ENCODE peak calls at places on chromosome 1, in six cellular contexts. One of them, this sample, is unnamed.

GRCh38 chr1:2468041-2468472 is 8.0 kb upstream of the PLCH2 start:
- DNase-seq in activated naive CD4-positive, alpha-beta T cell: no peak
- DNase-seq in colonic mucosa: no peak
- DNase-seq in activated T-helper 1 cell treated with anti-CD3 and anti-CD28 coated beads, Interleukin-12 subunit alpha, Interleukin-12 subunit beta, Interleukin-2, Interleukin-4 antibody, amounts not matched to agents 30 ng/mL and 10 ng/mL and 1 ng/mL, durations not matched to agents 14 hours and 24 hours and 36 hours: peak
- DNase-seq in stimulated activated CD4-positive, alpha-beta T cell treated with anti-CD3 and anti-CD28 coated beads, TNF-alpha, amount 100 ng/mL, for 4 hours: no peak
- DNase-seq in Right ventricle myocardium superior: no peak
- DNase-seq in this sample: peak

GRCh38 chr1:205056188-205056611 is 13.2 kb downstream of the CNTN2 start:
- DNase-seq in colonic mucosa: no peak
- DNase-seq in activated naive CD4-positive, alpha-beta T cell: no peak
- DNase-seq in Right ventricle myocardium superior: no peak
- DNase-seq in activated T-helper 1 cell treated with anti-CD3 and anti-CD28 coated beads, Interleukin-12 subunit alpha, Interleukin-12 subunit beta, Interleukin-2, Interleukin-4 antibody, amounts not matched to agents 30 ng/mL and 10 ng/mL and 1 ng/mL, durations not matched to agents 14 hours and 24 hours and 36 hours: no peak
- DNase-seq in stimulated activated CD4-positive, alpha-beta T cell treated with anti-CD3 and anti-CD28 coated beads, TNF-alpha, amount 100 ng/mL, for 4 hours: no peak
- DNase-seq in this sample: no peak

GRCh38 chr1:84780000-84780716 is 89.9 kb upstream of the SSX2IP start:
- DNase-seq in activated naive CD4-positive, alpha-beta T cell: no peak
- DNase-seq in Right ventricle myocardium superior: no peak
- DNase-seq in activated T-helper 1 cell treated with anti-CD3 and anti-CD28 coated beads, Interleukin-12 subunit alpha, Interleukin-12 subunit beta, Interleukin-2, Interleukin-4 antibody, amounts not matched to agents 30 ng/mL and 10 ng/mL and 1 ng/mL, durations not matched to agents 14 hours and 24 hours and 36 hours: peak
- DNase-seq in stimulated activated CD4-positive, alpha-beta T cell treated with anti-CD3 and anti-CD28 coated beads, TNF-alpha, amount 100 ng/mL, for 4 hours: no peak
- DNase-seq in colonic mucosa: no peak
- DNase-seq in this sample: no peak

GRCh38 chr1:8540971-8541370 is 223.1 kb downstream of the SLC45A1 start:
- DNase-seq in activated naive CD4-positive, alpha-beta T cell: no peak
- DNase-seq in stimulated activated CD4-positive, alpha-beta T cell treated with anti-CD3 and anti-CD28 coated beads, TNF-alpha, amount 100 ng/mL, for 4 hours: no peak
- DNase-seq in Right ventricle myocardium superior: no peak
- DNase-seq in activated T-helper 1 cell treated with anti-CD3 and anti-CD28 coated beads, Interleukin-12 subunit alpha, Interleukin-12 subunit beta, Interleukin-2, Interleukin-4 antibody, amounts not matched to agents 30 ng/mL and 10 ng/mL and 1 ng/mL, durations not matched to agents 14 hours and 24 hours and 36 hours: no peak
- DNase-seq in colonic mucosa: no peak
- DNase-seq in this sample: no peak

GRCh38 chr1:201350884-201351283 is 26.6 kb downstream of the TNNT2 start:
- DNase-seq in activated T-helper 1 cell treated with anti-CD3 and anti-CD28 coated beads, Interleukin-12 subunit alpha, Interleukin-12 subunit beta, Interleukin-2, Interleukin-4 antibody, amounts not matched to agents 30 ng/mL and 10 ng/mL and 1 ng/mL, durations not matched to agents 14 hours and 24 hours and 36 hours: no peak
- DNase-seq in Right ventricle myocardium superior: no peak
- DNase-seq in colonic mucosa: no peak
- DNase-seq in stimulated activated CD4-positive, alpha-beta T cell treated with anti-CD3 and anti-CD28 coated beads, TNF-alpha, amount 100 ng/mL, for 4 hours: no peak
- DNase-seq in activated naive CD4-positive, alpha-beta T cell: no peak
- DNase-seq in this sample: no peak

GRCh38 chr1:72283204-72284083 is 1.1 kb upstream of the NEGR1 start:
- DNase-seq in activated naive CD4-positive, alpha-beta T cell: no peak
- DNase-seq in Right ventricle myocardium superior: peak
- DNase-seq in activated T-helper 1 cell treated with anti-CD3 and anti-CD28 coated beads, Interleukin-12 subunit alpha, Interleukin-12 subunit beta, Interleukin-2, Interleukin-4 antibody, amounts not matched to agents 30 ng/mL and 10 ng/mL and 1 ng/mL, durations not matched to agents 14 hours and 24 hours and 36 hours: no peak
- DNase-seq in colonic mucosa: peak
- DNase-seq in stimulated activated CD4-positive, alpha-beta T cell treated with anti-CD3 and anti-CD28 coated beads, TNF-alpha, amount 100 ng/mL, for 4 hours: no peak
- DNase-seq in this sample: no peak

GRCh38 chr1:208803371-208803811 is 559.2 kb upstream of the PLXNA2 start:
- DNase-seq in Right ventricle myocardium superior: no peak
- DNase-seq in colonic mucosa: no peak
- DNase-seq in stimulated activated CD4-positive, alpha-beta T cell treated with anti-CD3 and anti-CD28 coated beads, TNF-alpha, amount 100 ng/mL, for 4 hours: no peak
- DNase-seq in activated T-helper 1 cell treated with anti-CD3 and anti-CD28 coated beads, Interleukin-12 subunit alpha, Interleukin-12 subunit beta, Interleukin-2, Interleukin-4 antibody, amounts not matched to agents 30 ng/mL and 10 ng/mL and 1 ng/mL, durations not matched to agents 14 hours and 24 hours and 36 hours: no peak
- DNase-seq in activated naive CD4-positive, alpha-beta T cell: no peak
- DNase-seq in this sample: no peak

GRCh38 chr1:43358121-43358745 is 548 bp upstream of the CDC20 start:
- DNase-seq in stimulated activated CD4-positive, alpha-beta T cell treated with anti-CD3 and anti-CD28 coated beads, TNF-alpha, amount 100 ng/mL, for 4 hours: no peak
- DNase-seq in activated naive CD4-positive, alpha-beta T cell: no peak
- DNase-seq in colonic mucosa: peak
- DNase-seq in Right ventricle myocardium superior: no peak
- DNase-seq in activated T-helper 1 cell treated with anti-CD3 and anti-CD28 coated beads, Interleukin-12 subunit alpha, Interleukin-12 subunit beta, Interleukin-2, Interleukin-4 antibody, amounts not matched to agents 30 ng/mL and 10 ng/mL and 1 ng/mL, durations not matched to agents 14 hours and 24 hours and 36 hours: peak
- DNase-seq in this sample: peak

GRCh38 chr1:119968068-119968492 is 71.8 kb upstream of the ADAM30 start:
- DNase-seq in colonic mucosa: peak
- DNase-seq in Right ventricle myocardium superior: peak
- DNase-seq in activated naive CD4-positive, alpha-beta T cell: peak
- DNase-seq in activated T-helper 1 cell treated with anti-CD3 and anti-CD28 coated beads, Interleukin-12 subunit alpha, Interleukin-12 subunit beta, Interleukin-2, Interleukin-4 antibody, amounts not matched to agents 30 ng/mL and 10 ng/mL and 1 ng/mL, durations not matched to agents 14 hours and 24 hours and 36 hours: peak
- DNase-seq in stimulated activated CD4-positive, alpha-beta T cell treated with anti-CD3 and anti-CD28 coated beads, TNF-alpha, amount 100 ng/mL, for 4 hours: peak
- DNase-seq in this sample: peak

GRCh38 chr1:24981632-24982007 is 51.5 kb upstream of the RUNX3 start:
- DNase-seq in stimulated activated CD4-positive, alpha-beta T cell treated with anti-CD3 and anti-CD28 coated beads, TNF-alpha, amount 100 ng/mL, for 4 hours: peak
- DNase-seq in Right ventricle myocardium superior: no peak
- DNase-seq in activated naive CD4-positive, alpha-beta T cell: no peak
- DNase-seq in colonic mucosa: no peak
- DNase-seq in activated T-helper 1 cell treated with anti-CD3 and anti-CD28 coated beads, Interleukin-12 subunit alpha, Interleukin-12 subunit beta, Interleukin-2, Interleukin-4 antibody, amounts not matched to agents 30 ng/mL and 10 ng/mL and 1 ng/mL, durations not matched to agents 14 hours and 24 hours and 36 hours: no peak
- DNase-seq in this sample: no peak

GRCh38 chr1:226656601-226657277 is 82.3 kb downstream of the ITPKB start:
- DNase-seq in activated T-helper 1 cell treated with anti-CD3 and anti-CD28 coated beads, Interleukin-12 subunit alpha, Interleukin-12 subunit beta, Interleukin-2, Interleukin-4 antibody, amounts not matched to agents 30 ng/mL and 10 ng/mL and 1 ng/mL, durations not matched to agents 14 hours and 24 hours and 36 hours: no peak
- DNase-seq in colonic mucosa: peak
- DNase-seq in Right ventricle myocardium superior: peak
- DNase-seq in activated naive CD4-positive, alpha-beta T cell: no peak
- DNase-seq in stimulated activated CD4-positive, alpha-beta T cell treated with anti-CD3 and anti-CD28 coated beads, TNF-alpha, amount 100 ng/mL, for 4 hours: no peak
- DNase-seq in this sample: no peak

GRCh38 chr1:212288614-212289013 is 3.4 kb downstream of the PPP2R5A start:
- DNase-seq in colonic mucosa: no peak
- DNase-seq in stimulated activated CD4-positive, alpha-beta T cell treated with anti-CD3 and anti-CD28 coated beads, TNF-alpha, amount 100 ng/mL, for 4 hours: no peak
- DNase-seq in Right ventricle myocardium superior: no peak
- DNase-seq in activated naive CD4-positive, alpha-beta T cell: no peak
- DNase-seq in activated T-helper 1 cell treated with anti-CD3 and anti-CD28 coated beads, Interleukin-12 subunit alpha, Interleukin-12 subunit beta, Interleukin-2, Interleukin-4 antibody, amounts not matched to agents 30 ng/mL and 10 ng/mL and 1 ng/mL, durations not matched to agents 14 hours and 24 hours and 36 hours: no peak
- DNase-seq in this sample: no peak

GRCh38 chr1:202160377-202160940 is at the start of gene PTPN7:
- DNase-seq in activated naive CD4-positive, alpha-beta T cell: peak
- DNase-seq in stimulated activated CD4-positive, alpha-beta T cell treated with anti-CD3 and anti-CD28 coated beads, TNF-alpha, amount 100 ng/mL, for 4 hours: peak
- DNase-seq in colonic mucosa: peak
- DNase-seq in Right ventricle myocardium superior: peak
- DNase-seq in activated T-helper 1 cell treated with anti-CD3 and anti-CD28 coated beads, Interleukin-12 subunit alpha, Interleukin-12 subunit beta, Interleukin-2, Interleukin-4 antibody, amounts not matched to agents 30 ng/mL and 10 ng/mL and 1 ng/mL, durations not matched to agents 14 hours and 24 hours and 36 hours: peak
- DNase-seq in this sample: peak

GRCh38 chr1:200154069-200154767 is 126.7 kb downstream of the NR5A2 start:
- DNase-seq in activated naive CD4-positive, alpha-beta T cell: no peak
- DNase-seq in activated T-helper 1 cell treated with anti-CD3 and anti-CD28 coated beads, Interleukin-12 subunit alpha, Interleukin-12 subunit beta, Interleukin-2, Interleukin-4 antibody, amounts not matched to agents 30 ng/mL and 10 ng/mL and 1 ng/mL, durations not matched to agents 14 hours and 24 hours and 36 hours: peak
- DNase-seq in Right ventricle myocardium superior: no peak
- DNase-seq in stimulated activated CD4-positive, alpha-beta T cell treated with anti-CD3 and anti-CD28 coated beads, TNF-alpha, amount 100 ng/mL, for 4 hours: peak
- DNase-seq in colonic mucosa: no peak
- DNase-seq in this sample: peak

GRCh38 chr1:38235705-38236104 is 189.1 kb upstream of the POU3F1 start:
- DNase-seq in Right ventricle myocardium superior: no peak
- DNase-seq in colonic mucosa: no peak
- DNase-seq in activated naive CD4-positive, alpha-beta T cell: no peak
- DNase-seq in activated T-helper 1 cell treated with anti-CD3 and anti-CD28 coated beads, Interleukin-12 subunit alpha, Interleukin-12 subunit beta, Interleukin-2, Interleukin-4 antibody, amounts not matched to agents 30 ng/mL and 10 ng/mL and 1 ng/mL, durations not matched to agents 14 hours and 24 hours and 36 hours: no peak
- DNase-seq in stimulated activated CD4-positive, alpha-beta T cell treated with anti-CD3 and anti-CD28 coated beads, TNF-alpha, amount 100 ng/mL, for 4 hours: no peak
- DNase-seq in this sample: no peak

GRCh38 chr1:7770939-7771672 is at the start of gene VAMP3:
- DNase-seq in activated naive CD4-positive, alpha-beta T cell: peak
- DNase-seq in Right ventricle myocardium superior: peak
- DNase-seq in colonic mucosa: peak
- DNase-seq in activated T-helper 1 cell treated with anti-CD3 and anti-CD28 coated beads, Interleukin-12 subunit alpha, Interleukin-12 subunit beta, Interleukin-2, Interleukin-4 antibody, amounts not matched to agents 30 ng/mL and 10 ng/mL and 1 ng/mL, durations not matched to agents 14 hours and 24 hours and 36 hours: peak
- DNase-seq in stimulated activated CD4-positive, alpha-beta T cell treated with anti-CD3 and anti-CD28 coated beads, TNF-alpha, amount 100 ng/mL, for 4 hours: peak
- DNase-seq in this sample: peak

GRCh38 chr1:79646885-79647284 is 640.4 kb upstream of the ADGRL4 start:
- DNase-seq in stimulated activated CD4-positive, alpha-beta T cell treated with anti-CD3 and anti-CD28 coated beads, TNF-alpha, amount 100 ng/mL, for 4 hours: no peak
- DNase-seq in activated naive CD4-positive, alpha-beta T cell: no peak
- DNase-seq in activated T-helper 1 cell treated with anti-CD3 and anti-CD28 coated beads, Interleukin-12 subunit alpha, Interleukin-12 subunit beta, Interleukin-2, Interleukin-4 antibody, amounts not matched to agents 30 ng/mL and 10 ng/mL and 1 ng/mL, durations not matched to agents 14 hours and 24 hours and 36 hours: no peak
- DNase-seq in Right ventricle myocardium superior: no peak
- DNase-seq in colonic mucosa: no peak
- DNase-seq in this sample: no peak

GRCh38 chr1:39818482-39818881 is 29.8 kb upstream of the BMP8B start:
- DNase-seq in Right ventricle myocardium superior: no peak
- DNase-seq in stimulated activated CD4-positive, alpha-beta T cell treated with anti-CD3 and anti-CD28 coated beads, TNF-alpha, amount 100 ng/mL, for 4 hours: no peak
- DNase-seq in colonic mucosa: peak
- DNase-seq in activated T-helper 1 cell treated with anti-CD3 and anti-CD28 coated beads, Interleukin-12 subunit alpha, Interleukin-12 subunit beta, Interleukin-2, Interleukin-4 antibody, amounts not matched to agents 30 ng/mL and 10 ng/mL and 1 ng/mL, durations not matched to agents 14 hours and 24 hours and 36 hours: no peak
- DNase-seq in activated naive CD4-positive, alpha-beta T cell: no peak
- DNase-seq in this sample: no peak

GRCh38 chr1:85372683-85373446 is 92.1 kb downstream of the DDAH1 start:
- DNase-seq in colonic mucosa: no peak
- DNase-seq in Right ventricle myocardium superior: no peak
- DNase-seq in stimulated activated CD4-positive, alpha-beta T cell treated with anti-CD3 and anti-CD28 coated beads, TNF-alpha, amount 100 ng/mL, for 4 hours: no peak
- DNase-seq in activated naive CD4-positive, alpha-beta T cell: no peak
- DNase-seq in activated T-helper 1 cell treated with anti-CD3 and anti-CD28 coated beads, Interleukin-12 subunit alpha, Interleukin-12 subunit beta, Interleukin-2, Interleukin-4 antibody, amounts not matched to agents 30 ng/mL and 10 ng/mL and 1 ng/mL, durations not matched to agents 14 hours and 24 hours and 36 hours: no peak
- DNase-seq in this sample: no peak

GRCh38 chr1:12031039-12031980 is 12.0 kb downstream of the MIIP start:
- DNase-seq in activated T-helper 1 cell treated with anti-CD3 and anti-CD28 coated beads, Interleukin-12 subunit alpha, Interleukin-12 subunit beta, Interleukin-2, Interleukin-4 antibody, amounts not matched to agents 30 ng/mL and 10 ng/mL and 1 ng/mL, durations not matched to agents 14 hours and 24 hours and 36 hours: no peak
- DNase-seq in activated naive CD4-positive, alpha-beta T cell: no peak
- DNase-seq in Right ventricle myocardium superior: peak
- DNase-seq in colonic mucosa: peak
- DNase-seq in stimulated activated CD4-positive, alpha-beta T cell treated with anti-CD3 and anti-CD28 coated beads, TNF-alpha, amount 100 ng/mL, for 4 hours: no peak
- DNase-seq in this sample: no peak

GRCh38 chr1:89611721-89612120 is 21.2 kb upstream of the LRRC8C start:
- DNase-seq in activated T-helper 1 cell treated with anti-CD3 and anti-CD28 coated beads, Interleukin-12 subunit alpha, Interleukin-12 subunit beta, Interleukin-2, Interleukin-4 antibody, amounts not matched to agents 30 ng/mL and 10 ng/mL and 1 ng/mL, durations not matched to agents 14 hours and 24 hours and 36 hours: no peak
- DNase-seq in Right ventricle myocardium superior: no peak
- DNase-seq in activated naive CD4-positive, alpha-beta T cell: no peak
- DNase-seq in colonic mucosa: no peak
- DNase-seq in stimulated activated CD4-positive, alpha-beta T cell treated with anti-CD3 and anti-CD28 coated beads, TNF-alpha, amount 100 ng/mL, for 4 hours: no peak
- DNase-seq in this sample: no peak

GRCh38 chr1:85611390-85611789 is 30.8 kb downstream of the CCN1 start:
- DNase-seq in Right ventricle myocardium superior: no peak
- DNase-seq in activated naive CD4-positive, alpha-beta T cell: no peak
- DNase-seq in colonic mucosa: no peak
- DNase-seq in stimulated activated CD4-positive, alpha-beta T cell treated with anti-CD3 and anti-CD28 coated beads, TNF-alpha, amount 100 ng/mL, for 4 hours: no peak
- DNase-seq in activated T-helper 1 cell treated with anti-CD3 and anti-CD28 coated beads, Interleukin-12 subunit alpha, Interleukin-12 subunit beta, Interleukin-2, Interleukin-4 antibody, amounts not matched to agents 30 ng/mL and 10 ng/mL and 1 ng/mL, durations not matched to agents 14 hours and 24 hours and 36 hours: no peak
- DNase-seq in this sample: no peak

GRCh38 chr1:246291141-246291540 is 215.9 kb downstream of the SMYD3 start:
- DNase-seq in colonic mucosa: no peak
- DNase-seq in Right ventricle myocardium superior: no peak
- DNase-seq in activated naive CD4-positive, alpha-beta T cell: no peak
- DNase-seq in activated T-helper 1 cell treated with anti-CD3 and anti-CD28 coated beads, Interleukin-12 subunit alpha, Interleukin-12 subunit beta, Interleukin-2, Interleukin-4 antibody, amounts not matched to agents 30 ng/mL and 10 ng/mL and 1 ng/mL, durations not matched to agents 14 hours and 24 hours and 36 hours: no peak
- DNase-seq in stimulated activated CD4-positive, alpha-beta T cell treated with anti-CD3 and anti-CD28 coated beads, TNF-alpha, amount 100 ng/mL, for 4 hours: no peak
- DNase-seq in this sample: no peak

GRCh38 chr1:94755675-94756074 is 64.5 kb upstream of the SLC44A3 start:
- DNase-seq in stimulated activated CD4-positive, alpha-beta T cell treated with anti-CD3 and anti-CD28 coated beads, TNF-alpha, amount 100 ng/mL, for 4 hours: no peak
- DNase-seq in colonic mucosa: no peak
- DNase-seq in Right ventricle myocardium superior: no peak
- DNase-seq in activated T-helper 1 cell treated with anti-CD3 and anti-CD28 coated beads, Interleukin-12 subunit alpha, Interleukin-12 subunit beta, Interleukin-2, Interleukin-4 antibody, amounts not matched to agents 30 ng/mL and 10 ng/mL and 1 ng/mL, durations not matched to agents 14 hours and 24 hours and 36 hours: no peak
- DNase-seq in activated naive CD4-positive, alpha-beta T cell: no peak
- DNase-seq in this sample: no peak

GRCh38 chr1:187733234-187733633 is 904.5 kb downstream of the PLA2G4A start:
- DNase-seq in stimulated activated CD4-positive, alpha-beta T cell treated with anti-CD3 and anti-CD28 coated beads, TNF-alpha, amount 100 ng/mL, for 4 hours: no peak
- DNase-seq in activated T-helper 1 cell treated with anti-CD3 and anti-CD28 coated beads, Interleukin-12 subunit alpha, Interleukin-12 subunit beta, Interleukin-2, Interleukin-4 antibody, amounts not matched to agents 30 ng/mL and 10 ng/mL and 1 ng/mL, durations not matched to agents 14 hours and 24 hours and 36 hours: no peak
- DNase-seq in colonic mucosa: no peak
- DNase-seq in activated naive CD4-positive, alpha-beta T cell: no peak
- DNase-seq in Right ventricle myocardium superior: no peak
- DNase-seq in this sample: no peak

GRCh38 chr1:222592171-222592570 is 2.4 kb upstream of the TAF1A start:
- DNase-seq in activated T-helper 1 cell treated with anti-CD3 and anti-CD28 coated beads, Interleukin-12 subunit alpha, Interleukin-12 subunit beta, Interleukin-2, Interleukin-4 antibody, amounts not matched to agents 30 ng/mL and 10 ng/mL and 1 ng/mL, durations not matched to agents 14 hours and 24 hours and 36 hours: no peak
- DNase-seq in activated naive CD4-positive, alpha-beta T cell: no peak
- DNase-seq in colonic mucosa: no peak
- DNase-seq in Right ventricle myocardium superior: no peak
- DNase-seq in stimulated activated CD4-positive, alpha-beta T cell treated with anti-CD3 and anti-CD28 coated beads, TNF-alpha, amount 100 ng/mL, for 4 hours: no peak
- DNase-seq in this sample: no peak

GRCh38 chr1:227170361-227171166 is 147.7 kb downstream of the CDC42BPA start:
- DNase-seq in stimulated activated CD4-positive, alpha-beta T cell treated with anti-CD3 and anti-CD28 coated beads, TNF-alpha, amount 100 ng/mL, for 4 hours: no peak
- DNase-seq in activated T-helper 1 cell treated with anti-CD3 and anti-CD28 coated beads, Interleukin-12 subunit alpha, Interleukin-12 subunit beta, Interleukin-2, Interleukin-4 antibody, amounts not matched to agents 30 ng/mL and 10 ng/mL and 1 ng/mL, durations not matched to agents 14 hours and 24 hours and 36 hours: no peak
- DNase-seq in Right ventricle myocardium superior: no peak
- DNase-seq in colonic mucosa: no peak
- DNase-seq in activated naive CD4-positive, alpha-beta T cell: no peak
- DNase-seq in this sample: no peak

GRCh38 chr1:200951016-200951415 is 56.3 kb downstream of the INAVA start:
- DNase-seq in stimulated activated CD4-positive, alpha-beta T cell treated with anti-CD3 and anti-CD28 coated beads, TNF-alpha, amount 100 ng/mL, for 4 hours: no peak
- DNase-seq in colonic mucosa: no peak
- DNase-seq in activated naive CD4-positive, alpha-beta T cell: no peak
- DNase-seq in activated T-helper 1 cell treated with anti-CD3 and anti-CD28 coated beads, Interleukin-12 subunit alpha, Interleukin-12 subunit beta, Interleukin-2, Interleukin-4 antibody, amounts not matched to agents 30 ng/mL and 10 ng/mL and 1 ng/mL, durations not matched to agents 14 hours and 24 hours and 36 hours: no peak
- DNase-seq in Right ventricle myocardium superior: no peak
- DNase-seq in this sample: no peak

GRCh38 chr1:56525463-56526155 is 53.8 kb downstream of the PLPP3 start:
- DNase-seq in colonic mucosa: no peak
- DNase-seq in stimulated activated CD4-positive, alpha-beta T cell treated with anti-CD3 and anti-CD28 coated beads, TNF-alpha, amount 100 ng/mL, for 4 hours: no peak
- DNase-seq in activated T-helper 1 cell treated with anti-CD3 and anti-CD28 coated beads, Interleukin-12 subunit alpha, Interleukin-12 subunit beta, Interleukin-2, Interleukin-4 antibody, amounts not matched to agents 30 ng/mL and 10 ng/mL and 1 ng/mL, durations not matched to agents 14 hours and 24 hours and 36 hours: no peak
- DNase-seq in activated naive CD4-positive, alpha-beta T cell: no peak
- DNase-seq in Right ventricle myocardium superior: peak
- DNase-seq in this sample: no peak

GRCh38 chr1:80075351-80075750 is 1068.8 kb upstream of the ADGRL4 start:
- DNase-seq in activated T-helper 1 cell treated with anti-CD3 and anti-CD28 coated beads, Interleukin-12 subunit alpha, Interleukin-12 subunit beta, Interleukin-2, Interleukin-4 antibody, amounts not matched to agents 30 ng/mL and 10 ng/mL and 1 ng/mL, durations not matched to agents 14 hours and 24 hours and 36 hours: no peak
- DNase-seq in Right ventricle myocardium superior: no peak
- DNase-seq in colonic mucosa: no peak
- DNase-seq in stimulated activated CD4-positive, alpha-beta T cell treated with anti-CD3 and anti-CD28 coated beads, TNF-alpha, amount 100 ng/mL, for 4 hours: no peak
- DNase-seq in activated naive CD4-positive, alpha-beta T cell: no peak
- DNase-seq in this sample: no peak

GRCh38 chr1:201282216-201282615 is 1.1 kb upstream of the PKP1 start:
- DNase-seq in Right ventricle myocardium superior: no peak
- DNase-seq in activated T-helper 1 cell treated with anti-CD3 and anti-CD28 coated beads, Interleukin-12 subunit alpha, Interleukin-12 subunit beta, Interleukin-2, Interleukin-4 antibody, amounts not matched to agents 30 ng/mL and 10 ng/mL and 1 ng/mL, durations not matched to agents 14 hours and 24 hours and 36 hours: no peak
- DNase-seq in stimulated activated CD4-positive, alpha-beta T cell treated with anti-CD3 and anti-CD28 coated beads, TNF-alpha, amount 100 ng/mL, for 4 hours: no peak
- DNase-seq in colonic mucosa: no peak
- DNase-seq in activated naive CD4-positive, alpha-beta T cell: no peak
- DNase-seq in this sample: no peak

GRCh38 chr1:180953791-180954721 is 41.4 kb downstream of the KIAA1614 start:
- DNase-seq in Right ventricle myocardium superior: peak
- DNase-seq in activated T-helper 1 cell treated with anti-CD3 and anti-CD28 coated beads, Interleukin-12 subunit alpha, Interleukin-12 subunit beta, Interleukin-2, Interleukin-4 antibody, amounts not matched to agents 30 ng/mL and 10 ng/mL and 1 ng/mL, durations not matched to agents 14 hours and 24 hours and 36 hours: peak
- DNase-seq in activated naive CD4-positive, alpha-beta T cell: no peak
- DNase-seq in stimulated activated CD4-positive, alpha-beta T cell treated with anti-CD3 and anti-CD28 coated beads, TNF-alpha, amount 100 ng/mL, for 4 hours: peak
- DNase-seq in colonic mucosa: peak
- DNase-seq in this sample: peak

GRCh38 chr1:80023366-80023765 is 1016.8 kb upstream of the ADGRL4 start:
- DNase-seq in colonic mucosa: no peak
- DNase-seq in Right ventricle myocardium superior: no peak
- DNase-seq in activated T-helper 1 cell treated with anti-CD3 and anti-CD28 coated beads, Interleukin-12 subunit alpha, Interleukin-12 subunit beta, Interleukin-2, Interleukin-4 antibody, amounts not matched to agents 30 ng/mL and 10 ng/mL and 1 ng/mL, durations not matched to agents 14 hours and 24 hours and 36 hours: no peak
- DNase-seq in stimulated activated CD4-positive, alpha-beta T cell treated with anti-CD3 and anti-CD28 coated beads, TNF-alpha, amount 100 ng/mL, for 4 hours: no peak
- DNase-seq in activated naive CD4-positive, alpha-beta T cell: no peak
- DNase-seq in this sample: no peak

GRCh38 chr1:22636369-22636768 is at the start of gene C1QA:
- DNase-seq in activated T-helper 1 cell treated with anti-CD3 and anti-CD28 coated beads, Interleukin-12 subunit alpha, Interleukin-12 subunit beta, Interleukin-2, Interleukin-4 antibody, amounts not matched to agents 30 ng/mL and 10 ng/mL and 1 ng/mL, durations not matched to agents 14 hours and 24 hours and 36 hours: no peak
- DNase-seq in Right ventricle myocardium superior: peak
- DNase-seq in colonic mucosa: peak
- DNase-seq in stimulated activated CD4-positive, alpha-beta T cell treated with anti-CD3 and anti-CD28 coated beads, TNF-alpha, amount 100 ng/mL, for 4 hours: no peak
- DNase-seq in activated naive CD4-positive, alpha-beta T cell: no peak
- DNase-seq in this sample: no peak

GRCh38 chr1:214791961-214792360 is 189.0 kb downstream of the CENPF start:
- DNase-seq in activated T-helper 1 cell treated with anti-CD3 and anti-CD28 coated beads, Interleukin-12 subunit alpha, Interleukin-12 subunit beta, Interleukin-2, Interleukin-4 antibody, amounts not matched to agents 30 ng/mL and 10 ng/mL and 1 ng/mL, durations not matched to agents 14 hours and 24 hours and 36 hours: no peak
- DNase-seq in colonic mucosa: no peak
- DNase-seq in stimulated activated CD4-positive, alpha-beta T cell treated with anti-CD3 and anti-CD28 coated beads, TNF-alpha, amount 100 ng/mL, for 4 hours: no peak
- DNase-seq in activated naive CD4-positive, alpha-beta T cell: no peak
- DNase-seq in Right ventricle myocardium superior: no peak
- DNase-seq in this sample: no peak

This sample was measured in stimulated activated effector memory CD8-positive, alpha-beta T cell treated with anti-CD3 and anti-CD28 coated beads, Interleukin-12 subunit alpha, Interleukin-12 subunit beta, amount 100 ng/mL, for 72 hours.